ENCODE peak calls at places on chromosomes 12 and 14, in ten cellular contexts. O is DND-41, Z is AG04450, R is H9, A is neural crest cell, L is body of pancreas, P is fibroblast of lung, M is thoracic aorta, V is GM12864, W is breast epithelium. K is an unnamed sample.

GRCh38 chr12:1212529-1212928 is 221.5 kb downstream of the ERC1 start:
- DNase-seq in O (no peak), Z (no peak), R (peak), A (no peak), L (no peak), P (no peak), M (no peak), V (no peak), W (no peak), K (no peak)

GRCh38 chr12:30417697-30418231 is 277.9 kb downstream of the IPO8 start:
- DNase-seq in O (no peak), Z (peak), R (no peak), A (no peak), L (no peak), P (peak), M (no peak), V (no peak), W (no peak), K (no peak)

GRCh38 chr12:42589465-42590323 is at the start of gene PRICKLE1:
- DNase-seq in O (no peak), Z (no peak), R (peak), A (peak), L (peak), P (peak), M (no peak), V (no peak), W (no peak), K (peak)

GRCh38 chr14:75418779-75419768 is 8.7 kb upstream of the JDP2 start:
- DNase-seq in O (peak), Z (no peak), R (peak), A (no peak), L (peak), P (no peak), M (no peak), V (peak), W (no peak), K (no peak)

GRCh38 chr12:67148265-67148664 is 120.9 kb upstream of the CAND1 start:
- DNase-seq in O (no peak), Z (no peak), R (no peak), A (no peak), L (no peak), P (no peak), M (no peak), V (no peak), W (no peak), K (no peak)

GRCh38 chr12:103739546-103739945 is 101.5 kb downstream of the NT5DC3 start:
- DNase-seq in O (no peak), Z (no peak), R (no peak), A (no peak), L (no peak), P (no peak), M (no peak), V (no peak), W (no peak), K (no peak)

GRCh38 chr14:41615011-41615595 is 8.4 kb downstream of the LRFN5 start:
- DNase-seq in O (no peak), Z (no peak), R (no peak), A (no peak), L (no peak), P (peak), M (no peak), V (no peak), W (no peak), K (no peak)

GRCh38 chr12:104583311-104583710 is 126.6 kb downstream of the CHST11 start:
- DNase-seq in O (no peak), Z (no peak), R (no peak), A (no peak), L (no peak), P (no peak), M (no peak), V (no peak), W (no peak), K (no peak)

GRCh38 chr14:101371691-101372493 is 189.4 kb upstream of the DIO3 start:
- DNase-seq in O (no peak), Z (no peak), R (no peak), A (no peak), L (no peak), P (no peak), M (no peak), V (no peak), W (no peak), K (no peak)

GRCh38 chr14:75242546-75243273 is 35.9 kb upstream of the FOS start:
- DNase-seq in O (peak), Z (peak), R (no peak), A (no peak), L (no peak), P (peak), M (no peak), V (no peak), W (no peak), K (no peak)

GRCh38 chr12:30753761-30754382 is 879 bp downstream of the CAPRIN2 start:
- DNase-seq in O (no peak), Z (no peak), R (no peak), A (no peak), L (no peak), P (peak), M (no peak), V (peak), W (no peak), K (no peak)

GRCh38 chr12:49792976-49793580 is 35.1 kb downstream of the NCKAP5L start:
- DNase-seq in O (no peak), Z (no peak), R (no peak), A (no peak), L (no peak), P (no peak), M (no peak), V (no peak), W (no peak), K (no peak)

GRCh38 chr12:56565510-56566101 is 44.0 kb downstream of the RBMS2 start:
- DNase-seq in O (peak), Z (peak), R (peak), A (no peak), L (peak), P (peak), M (no peak), V (no peak), W (no peak), K (peak)

GRCh38 chr12:120474092-120474960 is 4.8 kb upstream of the SRSF9 start:
- DNase-seq in O (no peak), Z (no peak), R (peak), A (no peak), L (peak), P (peak), M (no peak), V (no peak), W (peak), K (no peak)

DNA sequence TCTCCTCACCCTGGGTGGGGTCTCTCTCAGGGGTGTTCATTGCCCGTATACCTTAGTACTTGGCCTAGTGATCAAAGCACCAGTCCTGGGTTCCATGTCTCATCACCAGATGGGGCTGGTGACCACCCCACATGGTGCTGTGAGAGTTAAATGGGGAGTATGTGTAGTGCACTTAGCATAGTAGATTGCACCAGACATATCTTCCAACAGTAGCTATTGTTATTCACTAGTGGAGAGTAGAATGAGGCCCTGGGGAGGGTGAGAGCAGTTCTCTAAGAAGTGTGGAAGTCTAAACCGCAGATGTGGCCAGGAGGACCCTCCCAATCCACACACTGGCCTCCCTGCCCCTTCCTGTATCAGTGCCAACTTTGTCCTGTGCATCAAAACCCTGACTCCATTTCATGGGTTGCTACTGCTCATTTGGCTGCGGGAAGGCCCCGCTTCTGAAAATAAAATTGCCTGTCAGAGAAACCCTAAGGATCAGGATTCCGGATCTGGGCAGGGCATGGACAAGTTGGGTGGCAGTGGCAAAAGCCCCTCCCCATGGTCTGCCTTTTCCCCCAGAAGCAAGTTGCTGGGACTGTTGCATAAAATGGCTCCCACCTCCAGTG is 4.4 kb downstream of the CD9 start:
- DNase-seq in O (no peak), Z (no peak), R (no peak), A (no peak), L (no peak), P (no peak), M (no peak), V (no peak), W (no peak), K (no peak)
- TF ChIP-seq CTCF in O (no peak), Z (no peak), R (no peak), A (no peak), L (no peak), P (no peak), M (no peak), V (no peak), W (no peak), K (no peak)

GRCh38 chr12:81120961-81121360 is 43.1 kb downstream of the ACSS3 start:
- DNase-seq in O (no peak), Z (no peak), R (no peak), A (no peak), L (no peak), P (no peak), M (no peak), V (no peak), W (no peak), K (no peak)
- TF ChIP-seq CTCF in O (no peak), Z (no peak), R (no peak), A (no peak), L (no peak), P (no peak), M (no peak), V (no peak), W (no peak), K (no peak)

DNA sequence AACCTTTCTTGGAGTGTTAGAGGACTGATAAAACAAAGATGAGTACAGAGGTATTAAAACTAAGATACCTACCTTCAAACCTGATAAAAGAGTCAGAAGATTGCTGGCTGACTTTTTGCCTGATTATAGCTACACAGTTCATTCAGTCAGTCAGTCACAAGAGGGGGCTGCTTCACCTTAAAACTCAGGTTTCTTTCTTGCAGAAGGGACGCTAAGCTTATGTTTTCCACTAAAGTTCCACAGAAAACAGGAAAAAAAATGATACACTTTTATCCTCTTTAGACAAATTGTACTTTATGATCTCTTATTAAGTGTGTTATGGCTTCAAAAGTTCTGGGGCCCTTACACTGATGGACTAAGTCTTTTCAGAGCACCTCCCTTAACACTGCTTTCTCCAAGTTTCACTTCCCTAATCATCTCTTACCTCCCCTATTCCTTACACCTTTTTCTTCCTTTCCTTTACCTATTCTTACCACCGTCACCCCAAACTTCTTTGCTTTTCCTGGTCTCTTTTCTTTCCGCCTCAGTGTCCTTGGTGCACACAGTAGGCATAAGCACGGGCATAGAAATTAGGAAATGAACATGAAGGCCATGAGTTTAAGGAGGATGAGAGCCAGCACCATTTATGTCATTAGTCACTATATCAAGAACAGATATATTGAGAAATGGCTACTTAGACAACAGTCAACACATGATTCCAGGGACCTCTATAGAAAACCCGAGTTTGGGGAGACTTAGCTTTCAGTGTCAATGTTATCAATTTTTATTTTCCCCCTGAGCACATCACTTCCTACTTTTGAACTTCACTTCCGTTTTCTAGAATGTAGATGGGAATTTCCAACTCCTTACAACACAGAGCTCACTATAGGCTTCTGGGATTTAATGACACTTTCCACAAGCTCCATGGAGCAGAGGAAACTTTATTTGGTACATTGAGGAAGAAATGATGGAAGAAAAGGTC is 448.9 kb upstream of the OR4E1 start:
- DNase-seq in O (no peak), Z (no peak), R (no peak), A (no peak), L (no peak), P (no peak), M (no peak), V (no peak), W (no peak), K (no peak)
- TF ChIP-seq CTCF in O (peak), Z (peak), R (peak), A (peak), L (no peak), P (peak), M (no peak), V (peak), W (no peak), K (peak)

GRCh38 chr12:43723134-43723533 is 35.5 kb downstream of the PUS7L start:
- DNase-seq in O (no peak), Z (no peak), R (no peak), A (no peak), L (no peak), P (no peak), M (no peak), V (no peak), W (no peak), K (no peak)

GRCh38 chr12:43730283-43730682 is 28.3 kb downstream of the PUS7L start:
- DNase-seq in O (no peak), Z (no peak), R (no peak), A (no peak), L (no peak), P (no peak), M (no peak), V (no peak), W (no peak), K (no peak)

GRCh38 chr12:43722621-43723020 is 36.0 kb downstream of the PUS7L start:
- DNase-seq in O (no peak), Z (no peak), R (no peak), A (no peak), L (no peak), P (no peak), M (no peak), V (no peak), W (no peak), K (no peak)

GRCh38 chr12:43728698-43729097 is 29.9 kb downstream of the PUS7L start:
- DNase-seq in O (no peak), Z (no peak), R (no peak), A (no peak), L (no peak), P (no peak), M (no peak), V (no peak), W (no peak), K (no peak)

DNA sequence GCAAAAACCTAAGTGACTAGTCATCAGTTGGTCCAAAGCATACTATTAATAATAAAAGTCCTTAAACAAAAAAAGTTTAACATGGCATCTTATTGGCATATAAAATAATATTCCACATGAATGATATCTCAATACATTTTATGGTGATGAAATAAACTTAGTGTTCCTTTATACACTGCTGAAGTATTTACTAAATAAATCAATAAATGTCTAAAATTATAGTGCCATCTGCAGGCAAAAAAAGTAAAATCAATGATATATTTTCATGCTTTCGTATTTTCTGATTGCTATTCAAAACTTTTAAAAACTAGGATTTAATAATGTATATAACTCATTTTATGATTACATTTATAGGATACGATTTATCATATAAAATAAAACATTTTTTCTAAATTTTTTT is 30.5 kb downstream of the PUS7L start:
- DNase-seq in O (no peak), Z (no peak), R (no peak), A (no peak), L (no peak), P (no peak), M (no peak), V (no peak), W (no peak), K (no peak)
- TF ChIP-seq CTCF in O (peak), Z (no peak), R (peak), A (peak), L (peak), P (peak), M (no peak), V (no peak), W (no peak), K (peak)